ENCODE peak calls at places on chromosome 11, in nine cellular contexts. O is HCEC 1CT, Z is Peyer's patch, E is H4, M is OCI-LY7, G is aorta, A is caudate nucleus, Y is kidney tubule cell, Q is cardiac muscle cell. D is an unnamed sample.

GRCh38 chr11:126391970-126392637 is 36.6 kb downstream of the ST3GAL4 start:
- DNase-seq in O (no peak), Z (no peak), E (no peak), M (peak; percentile 38), G (no peak), A (peak; percentile 47), Y (no peak), Q (peak; percentile 41), D (no peak)

GRCh38 chr11:128018692-128019091 is 568.7 kb downstream of the ETS1 start:
- DNase-seq in O (no peak), Z (no peak), E (no peak), M (no peak), G (no peak), A (no peak), Y (no peak), Q (no peak), D (no peak)

GRCh38 chr11:90189011-90189410 is 33.8 kb downstream of the CHORDC1 start:
- DNase-seq in O (no peak), Z (no peak), E (no peak), M (no peak), G (no peak), A (no peak), Y (no peak), Q (no peak), D (no peak)

GRCh38 chr11:67265633-67266423 is 445 bp upstream of the GRK2 start:
- DNase-seq in O (peak; percentile 53), Z (peak; percentile 74), E (no peak), M (peak; percentile 82), G (peak; percentile 84), A (peak; percentile 35), Y (peak; percentile 76), Q (peak; percentile 67), D (peak; percentile 70)

GRCh38 chr11:45659031-45659817 is 6.2 kb downstream of the CHST1 start:
- DNase-seq in O (no peak), Z (no peak), E (no peak), M (no peak), G (peak; percentile 43), A (no peak), Y (no peak), Q (no peak), D (no peak)

GRCh38 chr11:112724194-112724790 is 236.9 kb upstream of the NCAM1 start:
- DNase-seq in O (no peak), Z (no peak), E (no peak), M (no peak), G (no peak), A (no peak), Y (no peak), Q (no peak), D (no peak)

GRCh38 chr11:102138677-102139076 is 28.4 kb downstream of the YAP1 start:
- DNase-seq in O (peak; percentile 91), Z (no peak), E (peak; percentile 47), M (no peak), G (no peak), A (no peak), Y (no peak), Q (peak; percentile 84), D (no peak)

GRCh38 chr11:73398721-73399120 is 22.5 kb downstream of the RELT start:
- DNase-seq in O (no peak), Z (no peak), E (no peak), M (no peak), G (no peak), A (no peak), Y (no peak), Q (no peak), D (no peak)

GRCh38 chr11:62340269-62340901 is 3.1 kb downstream of the ASRGL1 start:
- DNase-seq in O (peak; percentile 41), Z (peak; percentile 47), E (peak; percentile 35), M (peak; percentile 58), G (peak; percentile 62), A (peak; percentile 62), Y (no peak), Q (peak; percentile 64), D (peak; percentile 18)

D was measured in neuronal stem cell.